ENCODE peak calls at places on chromosome 5, in seven cellular contexts. One of them, this sample, is unnamed.

GRCh38 chr5:158203256-158203655 is 344.3 kb upstream of the CLINT1 start:
- DNase-seq in foreskin fibroblast: no peak
- DNase-seq in nephron progenitor cell: no peak
- DNase-seq in left ventricle myocardium inferior: no peak
- DNase-seq in fibroblast of lung: no peak
- DNase-seq in AG04450: no peak
- DNase-seq in BE2C: no peak
- DNase-seq in this sample: no peak

GRCh38 chr5:108997720-108998119 is 250.0 kb downstream of the FER start:
- DNase-seq in foreskin fibroblast: no peak
- DNase-seq in nephron progenitor cell: no peak
- DNase-seq in left ventricle myocardium inferior: no peak
- DNase-seq in fibroblast of lung: no peak
- DNase-seq in AG04450: no peak
- DNase-seq in BE2C: no peak
- DNase-seq in this sample: no peak

GRCh38 chr5:14663734-14664269 is 716 bp upstream of the OTULIN start:
- DNase-seq in foreskin fibroblast: no peak
- DNase-seq in nephron progenitor cell: peak
- DNase-seq in left ventricle myocardium inferior: no peak
- DNase-seq in fibroblast of lung: no peak
- DNase-seq in AG04450: no peak
- DNase-seq in BE2C: peak
- DNase-seq in this sample: no peak

GRCh38 chr5:61461412-61461811 is 129.4 kb downstream of the ZSWIM6 start:
- DNase-seq in foreskin fibroblast: no peak
- DNase-seq in nephron progenitor cell: no peak
- DNase-seq in left ventricle myocardium inferior: no peak
- DNase-seq in fibroblast of lung: no peak
- DNase-seq in AG04450: no peak
- DNase-seq in BE2C: no peak
- DNase-seq in this sample: no peak

GRCh38 chr5:121031487-121031886 is 567.4 kb downstream of the PRR16 start:
- DNase-seq in foreskin fibroblast: peak
- DNase-seq in nephron progenitor cell: no peak
- DNase-seq in left ventricle myocardium inferior: no peak
- DNase-seq in fibroblast of lung: peak
- DNase-seq in AG04450: no peak
- DNase-seq in BE2C: no peak
- DNase-seq in this sample: peak

GRCh38 chr5:143262393-143263174 is 140.9 kb downstream of the NR3C1 start:
- DNase-seq in foreskin fibroblast: peak
- DNase-seq in nephron progenitor cell: no peak
- DNase-seq in left ventricle myocardium inferior: no peak
- DNase-seq in fibroblast of lung: peak
- DNase-seq in AG04450: peak
- DNase-seq in BE2C: no peak
- DNase-seq in this sample: no peak

GRCh38 chr5:45411971-45412612 is 284.1 kb downstream of the HCN1 start:
- DNase-seq in foreskin fibroblast: peak
- DNase-seq in nephron progenitor cell: no peak
- DNase-seq in left ventricle myocardium inferior: no peak
- DNase-seq in fibroblast of lung: peak
- DNase-seq in AG04450: no peak
- DNase-seq in BE2C: peak
- DNase-seq in this sample: no peak

GRCh38 chr5:71939452-71939932 is 167.8 kb upstream of the MAP1B start:
- DNase-seq in foreskin fibroblast: no peak
- DNase-seq in nephron progenitor cell: no peak
- DNase-seq in left ventricle myocardium inferior: no peak
- DNase-seq in fibroblast of lung: no peak
- DNase-seq in AG04450: no peak
- DNase-seq in BE2C: peak
- DNase-seq in this sample: no peak

GRCh38 chr5:77174526-77174925 is 36.0 kb upstream of the PDE8B start:
- DNase-seq in foreskin fibroblast: no peak
- DNase-seq in nephron progenitor cell: no peak
- DNase-seq in left ventricle myocardium inferior: no peak
- DNase-seq in fibroblast of lung: no peak
- DNase-seq in AG04450: no peak
- DNase-seq in BE2C: no peak
- DNase-seq in this sample: no peak

GRCh38 chr5:144227363-144227762 is 56.7 kb downstream of the KCTD16 start:
- DNase-seq in foreskin fibroblast: no peak
- DNase-seq in nephron progenitor cell: no peak
- DNase-seq in left ventricle myocardium inferior: no peak
- DNase-seq in fibroblast of lung: no peak
- DNase-seq in AG04450: no peak
- DNase-seq in BE2C: no peak
- DNase-seq in this sample: no peak

GRCh38 chr5:132526290-132526973 is 16.9 kb downstream of the IL5 start:
- DNase-seq in foreskin fibroblast: peak
- DNase-seq in nephron progenitor cell: peak
- DNase-seq in left ventricle myocardium inferior: no peak
- DNase-seq in fibroblast of lung: peak
- DNase-seq in AG04450: no peak
- DNase-seq in BE2C: peak
- DNase-seq in this sample: no peak

GRCh38 chr5:127705120-127705892 is 2.1 kb downstream of the CCDC192 start:
- DNase-seq in foreskin fibroblast: peak
- DNase-seq in nephron progenitor cell: no peak
- DNase-seq in left ventricle myocardium inferior: no peak
- DNase-seq in fibroblast of lung: peak
- DNase-seq in AG04450: peak
- DNase-seq in BE2C: no peak
- DNase-seq in this sample: peak

GRCh38 chr5:82405166-82405565 is 127.0 kb upstream of the RPS23 start:
- DNase-seq in foreskin fibroblast: peak
- DNase-seq in nephron progenitor cell: no peak
- DNase-seq in left ventricle myocardium inferior: no peak
- DNase-seq in fibroblast of lung: peak
- DNase-seq in AG04450: no peak
- DNase-seq in BE2C: no peak
- DNase-seq in this sample: no peak

GRCh38 chr5:174338204-174339010 is 292.9 kb downstream of the NSG2 start:
- DNase-seq in foreskin fibroblast: no peak
- DNase-seq in nephron progenitor cell: no peak
- DNase-seq in left ventricle myocardium inferior: no peak
- DNase-seq in fibroblast of lung: peak
- DNase-seq in AG04450: no peak
- DNase-seq in BE2C: peak
- DNase-seq in this sample: no peak

GRCh38 chr5:4540375-4541173 is 599.6 kb upstream of the ADAMTS16 start:
- DNase-seq in foreskin fibroblast: no peak
- DNase-seq in nephron progenitor cell: no peak
- DNase-seq in left ventricle myocardium inferior: no peak
- DNase-seq in fibroblast of lung: no peak
- DNase-seq in AG04450: no peak
- DNase-seq in BE2C: no peak
- DNase-seq in this sample: no peak

GRCh38 chr5:39547548-39548154 is 122.9 kb upstream of the DAB2 start:
- DNase-seq in foreskin fibroblast: peak
- DNase-seq in nephron progenitor cell: peak
- DNase-seq in left ventricle myocardium inferior: no peak
- DNase-seq in fibroblast of lung: peak
- DNase-seq in AG04450: peak
- DNase-seq in BE2C: peak
- DNase-seq in this sample: peak

GRCh38 chr5:88727705-88728313 is 155.2 kb downstream of the MEF2C start:
- DNase-seq in foreskin fibroblast: no peak
- DNase-seq in nephron progenitor cell: no peak
- DNase-seq in left ventricle myocardium inferior: no peak
- DNase-seq in fibroblast of lung: peak
- DNase-seq in AG04450: peak
- DNase-seq in BE2C: no peak
- DNase-seq in this sample: peak

GRCh38 chr5:136094189-136094912 is 38.3 kb upstream of the SMAD5 start:
- DNase-seq in foreskin fibroblast: no peak
- DNase-seq in nephron progenitor cell: no peak
- DNase-seq in left ventricle myocardium inferior: no peak
- DNase-seq in fibroblast of lung: no peak
- DNase-seq in AG04450: no peak
- DNase-seq in BE2C: no peak
- DNase-seq in this sample: no peak

GRCh38 chr5:168086104-168086610 is 205.3 kb upstream of the WWC1 start:
- DNase-seq in foreskin fibroblast: peak
- DNase-seq in nephron progenitor cell: no peak
- DNase-seq in left ventricle myocardium inferior: no peak
- DNase-seq in fibroblast of lung: peak
- DNase-seq in AG04450: no peak
- DNase-seq in BE2C: no peak
- DNase-seq in this sample: no peak
- TF ChIP-seq CTCF in foreskin fibroblast: peak
- TF ChIP-seq CTCF in nephron progenitor cell: no peak
- TF ChIP-seq CTCF in left ventricle myocardium inferior: no peak
- TF ChIP-seq CTCF in fibroblast of lung: no peak
- TF ChIP-seq CTCF in AG04450: no peak
- TF ChIP-seq CTCF in BE2C: no peak
- TF ChIP-seq CTCF in this sample: no peak

GRCh38 chr5:160968480-160968879 is 116.5 kb upstream of the ATP10B start:
- DNase-seq in foreskin fibroblast: no peak
- DNase-seq in nephron progenitor cell: no peak
- DNase-seq in left ventricle myocardium inferior: no peak
- DNase-seq in fibroblast of lung: no peak
- DNase-seq in AG04450: no peak
- DNase-seq in BE2C: no peak
- DNase-seq in this sample: no peak

DNA sequence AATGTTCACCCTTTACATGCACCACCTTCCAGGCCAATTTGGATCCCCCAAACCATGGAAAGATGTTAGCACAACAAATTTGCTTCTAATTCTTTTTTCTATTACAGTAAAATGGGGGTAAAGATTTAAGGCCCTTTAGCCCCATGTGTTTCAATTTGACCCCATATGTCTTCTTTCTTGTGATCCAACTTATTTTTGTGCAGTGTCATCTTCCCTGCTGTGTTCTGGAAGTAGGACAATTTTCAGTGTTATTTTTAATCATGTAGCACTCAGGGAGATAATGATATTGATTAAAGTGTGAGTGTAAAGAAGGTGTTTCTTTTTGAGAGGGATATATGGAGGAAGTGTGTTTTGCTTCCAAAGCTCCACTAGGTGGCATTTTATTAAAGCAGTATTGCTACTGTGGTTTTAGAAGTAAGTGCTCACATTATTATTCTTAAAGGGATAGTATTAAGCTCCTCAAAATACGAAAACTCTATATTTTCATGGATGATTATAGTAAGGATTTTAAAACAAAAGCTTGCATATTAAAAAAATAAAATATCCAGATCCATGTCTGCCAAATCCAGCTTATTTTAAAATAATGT is 118.7 kb upstream of the ATP10B start:
- DNase-seq in foreskin fibroblast: no peak
- DNase-seq in nephron progenitor cell: no peak
- DNase-seq in left ventricle myocardium inferior: no peak
- DNase-seq in fibroblast of lung: no peak
- DNase-seq in AG04450: no peak
- DNase-seq in BE2C: no peak
- DNase-seq in this sample: no peak
- TF ChIP-seq CTCF in foreskin fibroblast: no peak
- TF ChIP-seq CTCF in nephron progenitor cell: peak
- TF ChIP-seq CTCF in left ventricle myocardium inferior: peak
- TF ChIP-seq CTCF in fibroblast of lung: no peak
- TF ChIP-seq CTCF in AG04450: no peak
- TF ChIP-seq CTCF in BE2C: peak
- TF ChIP-seq CTCF in this sample: no peak

GRCh38 chr5:37916525-37916924 is 76.7 kb upstream of the GDNF start:
- DNase-seq in foreskin fibroblast: no peak
- DNase-seq in nephron progenitor cell: no peak
- DNase-seq in left ventricle myocardium inferior: no peak
- DNase-seq in fibroblast of lung: no peak
- DNase-seq in AG04450: no peak
- DNase-seq in BE2C: no peak
- DNase-seq in this sample: no peak
- TF ChIP-seq CTCF in foreskin fibroblast: no peak
- TF ChIP-seq CTCF in nephron progenitor cell: no peak
- TF ChIP-seq CTCF in left ventricle myocardium inferior: no peak
- TF ChIP-seq CTCF in fibroblast of lung: no peak
- TF ChIP-seq CTCF in AG04450: no peak
- TF ChIP-seq CTCF in BE2C: no peak
- TF ChIP-seq CTCF in this sample: no peak

GRCh38 chr5:33184367-33184766 is 256.4 kb upstream of the TARS1 start:
- DNase-seq in foreskin fibroblast: no peak
- DNase-seq in nephron progenitor cell: no peak
- DNase-seq in left ventricle myocardium inferior: no peak
- DNase-seq in fibroblast of lung: no peak
- DNase-seq in AG04450: no peak
- DNase-seq in BE2C: no peak
- DNase-seq in this sample: no peak

GRCh38 chr5:33180900-33181299 is 259.9 kb upstream of the TARS1 start:
- DNase-seq in foreskin fibroblast: peak
- DNase-seq in nephron progenitor cell: no peak
- DNase-seq in left ventricle myocardium inferior: no peak
- DNase-seq in fibroblast of lung: peak
- DNase-seq in AG04450: peak
- DNase-seq in BE2C: no peak
- DNase-seq in this sample: peak
- TF ChIP-seq CTCF in foreskin fibroblast: peak
- TF ChIP-seq CTCF in nephron progenitor cell: peak
- TF ChIP-seq CTCF in left ventricle myocardium inferior: peak
- TF ChIP-seq CTCF in fibroblast of lung: peak
- TF ChIP-seq CTCF in AG04450: peak
- TF ChIP-seq CTCF in BE2C: peak
- TF ChIP-seq CTCF in this sample: peak

DNA sequence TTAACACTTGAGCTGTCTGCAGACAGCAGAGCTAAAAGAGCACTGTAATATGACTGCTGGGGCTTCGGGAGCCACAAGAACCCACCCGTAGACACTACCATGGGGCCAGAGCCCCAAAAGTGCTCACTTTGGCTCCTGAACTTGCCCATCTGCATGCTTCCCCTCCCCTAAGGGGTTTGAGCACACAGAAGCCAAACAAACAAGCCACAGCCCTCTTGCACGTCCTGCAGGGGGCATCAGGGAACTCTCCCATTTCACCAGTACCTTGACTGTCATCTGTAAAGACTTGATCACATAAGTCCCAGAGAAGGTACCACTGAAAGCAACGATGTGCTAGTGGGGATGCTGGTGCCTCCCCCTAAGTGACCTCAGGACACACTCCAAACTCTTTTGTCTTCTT is 681.8 kb downstream of the SEMA5A start:
- DNase-seq in foreskin fibroblast: no peak
- DNase-seq in nephron progenitor cell: no peak
- DNase-seq in left ventricle myocardium inferior: no peak
- DNase-seq in fibroblast of lung: peak
- DNase-seq in AG04450: no peak
- DNase-seq in BE2C: no peak
- DNase-seq in this sample: no peak
- TF ChIP-seq CTCF in foreskin fibroblast: peak
- TF ChIP-seq CTCF in nephron progenitor cell: no peak
- TF ChIP-seq CTCF in left ventricle myocardium inferior: no peak
- TF ChIP-seq CTCF in fibroblast of lung: peak
- TF ChIP-seq CTCF in AG04450: peak
- TF ChIP-seq CTCF in BE2C: no peak
- TF ChIP-seq CTCF in this sample: peak

This sample was measured in AG09319.